ENCODE peak calls at places on chromosomes 16 and 17, in five cellular contexts. One of them, this sample, is unnamed.

GRCh38 chr17:70636517-70637133 is 467.3 kb downstream of the KCNJ2 start:
- DNase-seq in OCI-LY7: peak; percentile 48
- DNase-seq in lower lobe of right lung: no peak
- DNase-seq in fibroblast of lung: peak; percentile 66
- DNase-seq in ascending aorta: no peak
- DNase-seq in this sample: no peak

GRCh38 chr17:19304751-19305150 is 57.8 kb downstream of the B9D1 start:
- DNase-seq in fibroblast of lung: no peak
- DNase-seq in OCI-LY7: no peak
- DNase-seq in lower lobe of right lung: no peak
- DNase-seq in ascending aorta: no peak
- DNase-seq in this sample: no peak

GRCh38 chr16:89801800-89802199 is 14.6 kb downstream of the FANCA start:
- DNase-seq in lower lobe of right lung: no peak
- DNase-seq in ascending aorta: no peak
- DNase-seq in fibroblast of lung: peak; percentile 72
- DNase-seq in OCI-LY7: no peak
- DNase-seq in this sample: peak; percentile 35

GRCh38 chr16:86740817-86741799 is 162.8 kb downstream of the FOXL1 start:
- DNase-seq in fibroblast of lung: peak; percentile 74
- DNase-seq in lower lobe of right lung: no peak
- DNase-seq in ascending aorta: peak; percentile 93
- DNase-seq in OCI-LY7: no peak
- DNase-seq in this sample: peak; percentile 73

GRCh38 chr17:76414334-76415295 is 30.2 kb downstream of the SPHK1 start:
- DNase-seq in ascending aorta: peak; percentile 74
- DNase-seq in lower lobe of right lung: no peak
- DNase-seq in fibroblast of lung: peak; percentile 62
- DNase-seq in OCI-LY7: no peak
- DNase-seq in this sample: no peak

GRCh38 chr16:77171750-77172635 is 19.0 kb upstream of the MON1B start:
- DNase-seq in fibroblast of lung: peak; percentile 73
- DNase-seq in OCI-LY7: peak; percentile 69
- DNase-seq in ascending aorta: no peak
- DNase-seq in lower lobe of right lung: no peak
- DNase-seq in this sample: no peak

GRCh38 chr17:40065771-40066510 is 3.2 kb downstream of the THRA start:
- DNase-seq in lower lobe of right lung: peak; percentile 37
- DNase-seq in fibroblast of lung: no peak
- DNase-seq in OCI-LY7: no peak
- DNase-seq in ascending aorta: no peak
- DNase-seq in this sample: no peak

GRCh38 chr16:74778646-74779045 is 4.0 kb upstream of the FA2H start:
- DNase-seq in ascending aorta: no peak
- DNase-seq in lower lobe of right lung: no peak
- DNase-seq in OCI-LY7: no peak
- DNase-seq in fibroblast of lung: no peak
- DNase-seq in this sample: no peak

GRCh38 chr17:46147167-46147749 is 46.0 kb downstream of the KANSL1 start:
- DNase-seq in lower lobe of right lung: no peak
- DNase-seq in OCI-LY7: no peak
- DNase-seq in fibroblast of lung: no peak
- DNase-seq in ascending aorta: no peak
- DNase-seq in this sample: no peak

GRCh38 chr16:87274808-87275207 is 42.4 kb downstream of the C16orf95 start:
- DNase-seq in OCI-LY7: no peak
- DNase-seq in fibroblast of lung: no peak
- DNase-seq in ascending aorta: no peak
- DNase-seq in lower lobe of right lung: no peak
- DNase-seq in this sample: no peak

GRCh38 chr16:19008245-19008644 is 24.5 kb downstream of the TMC7 start:
- DNase-seq in OCI-LY7: no peak
- DNase-seq in lower lobe of right lung: no peak
- DNase-seq in ascending aorta: no peak
- DNase-seq in fibroblast of lung: peak; percentile 67
- DNase-seq in this sample: no peak

GRCh38 chr17:17304521-17304985 is 1.4 kb downstream of the NT5M start:
- DNase-seq in ascending aorta: no peak
- DNase-seq in fibroblast of lung: no peak
- DNase-seq in OCI-LY7: peak; percentile 65
- DNase-seq in lower lobe of right lung: no peak
- DNase-seq in this sample: no peak

GRCh38 chr17:34398990-34399389 is 36.0 kb upstream of the CCL1 start:
- DNase-seq in OCI-LY7: peak; percentile 67
- DNase-seq in ascending aorta: no peak
- DNase-seq in lower lobe of right lung: no peak
- DNase-seq in fibroblast of lung: no peak
- DNase-seq in this sample: no peak

GRCh38 chr17:869067-869466 is 86.9 kb downstream of the MRM3 start:
- DNase-seq in OCI-LY7: no peak
- DNase-seq in ascending aorta: peak; percentile 82
- DNase-seq in lower lobe of right lung: no peak
- DNase-seq in fibroblast of lung: peak; percentile 78
- DNase-seq in this sample: peak; percentile 82

GRCh38 chr16:11994187-11995119 is 17.9 kb downstream of the SNX29 start:
- DNase-seq in ascending aorta: peak; percentile 67
- DNase-seq in fibroblast of lung: no peak
- DNase-seq in OCI-LY7: no peak
- DNase-seq in lower lobe of right lung: peak; percentile 61
- DNase-seq in this sample: no peak

GRCh38 chr16:82093901-82094300 is 58.8 kb downstream of the HSD17B2 start:
- DNase-seq in OCI-LY7: no peak
- DNase-seq in fibroblast of lung: no peak
- DNase-seq in ascending aorta: no peak
- DNase-seq in lower lobe of right lung: no peak
- DNase-seq in this sample: peak; percentile 17

GRCh38 chr17:9169116-9169515 is 147.8 kb downstream of the NTN1 start:
- DNase-seq in OCI-LY7: no peak
- DNase-seq in ascending aorta: no peak
- DNase-seq in fibroblast of lung: no peak
- DNase-seq in lower lobe of right lung: no peak
- DNase-seq in this sample: peak; percentile 13

GRCh38 chr16:86964846-86965245 is 352.3 kb downstream of the C16orf95 start:
- DNase-seq in OCI-LY7: no peak
- DNase-seq in fibroblast of lung: no peak
- DNase-seq in ascending aorta: no peak
- DNase-seq in lower lobe of right lung: no peak
- DNase-seq in this sample: no peak

GRCh38 chr17:10111907-10112452 is 86.4 kb downstream of the GAS7 start:
- DNase-seq in fibroblast of lung: no peak
- DNase-seq in ascending aorta: no peak
- DNase-seq in lower lobe of right lung: no peak
- DNase-seq in OCI-LY7: no peak
- DNase-seq in this sample: no peak

GRCh38 chr16:65226077-65226476 is 104.2 kb upstream of the CDH11 start:
- DNase-seq in ascending aorta: no peak
- DNase-seq in OCI-LY7: no peak
- DNase-seq in fibroblast of lung: no peak
- DNase-seq in lower lobe of right lung: no peak
- DNase-seq in this sample: no peak

GRCh38 chr16:4404247-4404966 is 12.0 kb downstream of the CORO7 start:
- DNase-seq in OCI-LY7: peak; percentile 49
- DNase-seq in fibroblast of lung: no peak
- DNase-seq in ascending aorta: peak; percentile 66
- DNase-seq in lower lobe of right lung: peak; percentile 49
- DNase-seq in this sample: no peak

GRCh38 chr17:48310748-48311213 is 119.2 kb downstream of the SKAP1 start:
- DNase-seq in ascending aorta: no peak
- DNase-seq in lower lobe of right lung: no peak
- DNase-seq in OCI-LY7: no peak
- DNase-seq in fibroblast of lung: no peak
- DNase-seq in this sample: no peak

GRCh38 chr17:78535285-78536197 is 41.7 kb downstream of the DNAH17 start:
- DNase-seq in fibroblast of lung: no peak
- DNase-seq in OCI-LY7: no peak
- DNase-seq in ascending aorta: no peak
- DNase-seq in lower lobe of right lung: no peak
- DNase-seq in this sample: no peak

DNA sequence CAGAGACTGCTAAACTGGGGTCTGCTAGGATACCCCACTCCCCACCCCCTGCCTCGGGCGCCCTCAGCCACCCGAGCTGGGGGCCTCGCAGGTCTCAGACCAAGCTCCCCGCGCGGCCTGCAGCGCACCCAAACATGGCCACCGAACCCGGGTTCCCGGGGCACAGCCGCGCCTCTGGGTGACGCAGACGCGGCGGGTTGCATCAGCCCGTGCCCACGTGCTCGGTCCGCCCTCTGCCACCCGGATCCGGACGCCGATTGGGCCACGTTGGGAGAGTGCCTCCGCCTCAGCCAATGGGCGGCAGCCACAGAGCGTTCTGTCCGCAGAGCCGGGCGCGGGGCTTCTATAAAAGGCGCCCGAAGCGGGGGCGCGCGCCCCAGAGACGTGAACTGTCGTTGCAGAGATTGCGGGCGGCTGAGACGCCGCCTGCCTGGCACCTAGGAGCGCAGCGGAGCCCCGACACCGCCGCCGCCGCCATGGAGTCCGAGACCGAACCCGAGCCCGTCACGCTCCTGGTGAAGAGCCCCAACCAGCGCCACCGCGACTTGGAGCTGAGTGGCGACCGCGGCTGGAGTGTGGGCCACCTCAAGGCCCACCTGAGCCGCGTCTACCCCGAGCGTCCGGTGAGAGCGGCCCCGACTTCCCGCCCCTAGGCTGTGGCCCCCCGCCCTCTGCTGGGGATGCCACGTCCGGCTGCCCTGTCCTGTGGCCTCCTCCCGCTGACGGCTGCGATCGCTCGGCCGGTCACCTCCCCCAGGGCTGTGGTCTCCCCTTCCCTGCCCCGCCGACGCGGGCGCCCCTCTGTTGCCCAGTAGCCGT is at the start of gene HERPUD1:
- DNase-seq in fibroblast of lung: peak; percentile 98
- DNase-seq in OCI-LY7: peak; percentile 99
- DNase-seq in ascending aorta: peak; percentile 99
- DNase-seq in lower lobe of right lung: peak; percentile 99
- DNase-seq in this sample: peak; percentile 89
- TF ChIP-seq CTCF in fibroblast of lung: no peak
- TF ChIP-seq CTCF in OCI-LY7: no peak
- TF ChIP-seq CTCF in ascending aorta: no peak
- TF ChIP-seq CTCF in lower lobe of right lung: no peak
- TF ChIP-seq CTCF in this sample: no peak

GRCh38 chr16:1379863-1380174 is 28.1 kb downstream of the GNPTG start:
- DNase-seq in fibroblast of lung: no peak
- DNase-seq in ascending aorta: no peak
- DNase-seq in OCI-LY7: no peak
- DNase-seq in lower lobe of right lung: no peak
- DNase-seq in this sample: no peak
- TF ChIP-seq CTCF in fibroblast of lung: no peak
- TF ChIP-seq CTCF in ascending aorta: no peak
- TF ChIP-seq CTCF in OCI-LY7: peak; percentile 43
- TF ChIP-seq CTCF in lower lobe of right lung: no peak
- TF ChIP-seq CTCF in this sample: no peak

GRCh38 chr17:7922499-7923289 is 6.6 kb upstream of the RNF227 start:
- DNase-seq in fibroblast of lung: peak; percentile 85
- DNase-seq in ascending aorta: peak; percentile 90
- DNase-seq in lower lobe of right lung: peak; percentile 90
- DNase-seq in OCI-LY7: no peak
- DNase-seq in this sample: no peak
- TF ChIP-seq CTCF in fibroblast of lung: peak; percentile 10
- TF ChIP-seq CTCF in ascending aorta: no peak
- TF ChIP-seq CTCF in lower lobe of right lung: no peak
- TF ChIP-seq CTCF in OCI-LY7: no peak
- TF ChIP-seq CTCF in this sample: peak; percentile 23

DNA sequence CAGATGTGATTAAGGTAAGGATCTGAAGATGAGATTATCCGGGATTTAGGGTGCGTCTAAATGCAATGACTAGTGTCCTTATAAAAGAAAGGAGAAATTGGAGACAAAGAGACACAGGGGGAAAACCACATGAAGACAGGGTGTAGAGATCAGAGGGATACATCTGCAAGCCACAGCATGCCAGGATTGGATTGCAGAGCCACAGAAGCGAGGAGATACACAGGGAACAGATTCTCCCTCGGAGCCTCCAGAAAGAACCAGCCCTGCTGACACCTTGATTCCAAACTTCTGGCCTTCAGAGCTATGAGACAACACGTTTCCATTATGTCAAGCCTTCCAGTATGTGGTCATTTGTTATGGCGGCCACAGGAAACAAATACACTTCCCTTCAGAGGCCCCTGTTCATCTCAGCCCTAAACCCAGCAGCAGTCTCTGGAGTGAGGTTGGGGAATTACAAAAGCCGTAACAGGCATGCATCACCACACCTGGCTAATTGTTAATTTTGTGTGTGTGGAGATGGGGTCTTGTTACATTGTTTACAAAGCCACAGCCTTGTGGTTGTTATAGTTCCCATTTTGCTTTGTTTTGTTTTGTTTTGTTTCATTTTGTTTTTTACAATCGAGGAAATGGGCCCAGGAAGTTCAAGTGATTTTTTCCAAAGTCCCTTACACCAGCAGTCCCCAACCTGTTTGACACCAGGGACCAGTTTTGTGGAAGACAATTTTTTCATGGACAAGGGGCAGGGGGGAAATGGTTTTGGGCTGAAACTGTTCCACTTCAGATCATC is 51.6 kb upstream of the LYRM9 start:
- DNase-seq in lower lobe of right lung: no peak
- DNase-seq in OCI-LY7: no peak
- DNase-seq in fibroblast of lung: no peak
- DNase-seq in ascending aorta: no peak
- DNase-seq in this sample: no peak
- TF ChIP-seq CTCF in lower lobe of right lung: no peak
- TF ChIP-seq CTCF in OCI-LY7: no peak
- TF ChIP-seq CTCF in fibroblast of lung: no peak
- TF ChIP-seq CTCF in ascending aorta: no peak
- TF ChIP-seq CTCF in this sample: no peak

DNA sequence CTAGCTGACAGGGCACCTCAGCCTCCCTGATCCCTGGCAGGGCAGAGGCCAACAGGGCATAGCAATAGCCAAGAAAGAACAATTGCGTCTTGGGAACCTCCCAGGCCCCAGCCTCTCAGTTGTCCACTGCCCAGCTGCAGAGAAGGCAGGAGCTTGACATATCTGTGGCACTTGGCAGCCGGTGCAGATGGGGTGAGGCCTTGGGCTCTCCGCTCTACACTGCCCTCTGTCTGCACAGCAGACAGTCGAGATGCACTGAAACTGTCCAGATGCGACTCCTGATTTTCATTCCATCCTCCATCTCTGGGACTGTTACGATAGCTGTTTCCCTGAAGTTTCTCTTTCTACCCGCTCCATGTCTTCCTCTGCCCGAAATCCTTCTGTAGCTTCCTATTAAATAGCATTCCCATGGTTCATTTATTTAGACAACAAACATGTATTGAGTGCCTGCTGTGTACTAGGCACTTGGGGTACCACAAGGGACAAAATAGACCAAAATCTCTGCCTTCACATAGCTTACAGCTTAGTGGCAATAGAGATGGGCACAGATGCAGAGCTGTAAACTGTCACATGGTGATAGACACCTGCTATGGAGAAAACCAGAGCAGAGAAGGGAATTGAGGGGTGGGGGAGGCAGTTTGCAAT is 3.3 kb downstream of the POLR3E start:
- DNase-seq in OCI-LY7: peak; percentile 61
- DNase-seq in ascending aorta: no peak
- DNase-seq in lower lobe of right lung: peak; percentile 61
- DNase-seq in fibroblast of lung: peak; percentile 67
- DNase-seq in this sample: no peak
- TF ChIP-seq CTCF in OCI-LY7: peak; percentile 85
- TF ChIP-seq CTCF in ascending aorta: no peak
- TF ChIP-seq CTCF in lower lobe of right lung: peak; percentile 45
- TF ChIP-seq CTCF in fibroblast of lung: peak; percentile 70
- TF ChIP-seq CTCF in this sample: peak; percentile 77